ENCODE peak calls at places on chromosomes 1 and 21, in ten cellular contexts. N is fibroblast of the aortic adventitia, R is breast epithelium, K is BJ, S is lung, B is cardiac muscle cell, F is astrocyte of the cerebellum, L is heart left ventricle, I is hepatocyte, J is pancreas. M is an unnamed sample.

GRCh38 chr1:183346276-183346732 is 71.9 kb downstream of the NMNAT2 start:
- DNase-seq in N (no peak), B (no peak), R (no peak), F (no peak), J (no peak), K (no peak), I (no peak), S (no peak), L (no peak), M (no peak)

GRCh38 chr1:78731674-78732073 is 82.0 kb downstream of the IFI44 start:
- DNase-seq in I (no peak), L (no peak), B (no peak), J (no peak), R (no peak), K (no peak), N (no peak), S (no peak), F (no peak), M (no peak)

GRCh38 chr21:38992737-38993136 is 187.0 kb downstream of the ETS2 start:
- DNase-seq in K (no peak), B (peak; percentile 71), F (no peak), R (no peak), J (no peak), S (no peak), L (no peak), N (peak; percentile 82), I (no peak), M (no peak)

GRCh38 chr1:97920275-97920831 is 481 bp downstream of the DPYD start:
- DNase-seq in K (no peak), R (no peak), J (no peak), B (peak; percentile 39), L (no peak), S (no peak), I (no peak), F (no peak), N (peak; percentile 38), M (no peak)

GRCh38 chr1:145846191-145846590 is 761 bp downstream of the NUDT17 start:
- DNase-seq in K (no peak), J (peak; percentile 16), B (peak; percentile 46), R (no peak), N (peak; percentile 37), F (peak; percentile 9), L (no peak), S (no peak), I (peak; percentile 61), M (no peak)

GRCh38 chr1:206489980-206490534 is 17.3 kb upstream of the RASSF5 start:
- DNase-seq in S (peak; percentile 81), F (peak; percentile 53), I (peak; percentile 82), R (peak; percentile 60), J (peak; percentile 77), N (peak; percentile 78), L (peak; percentile 84), K (no peak), B (peak; percentile 86), M (no peak)

GRCh38 chr1:6183520-6183989 is 3.4 kb upstream of the CHD5 start:
- DNase-seq in I (no peak), F (no peak), L (no peak), J (no peak), B (no peak), R (no peak), K (no peak), N (no peak), S (no peak), M (no peak)

GRCh38 chr1:244304156-244304555 is 147.6 kb downstream of the ADSS2 start:
- DNase-seq in S (no peak), L (no peak), J (no peak), B (no peak), F (no peak), R (peak; percentile 79), I (no peak), N (no peak), K (no peak), M (no peak)

DNA sequence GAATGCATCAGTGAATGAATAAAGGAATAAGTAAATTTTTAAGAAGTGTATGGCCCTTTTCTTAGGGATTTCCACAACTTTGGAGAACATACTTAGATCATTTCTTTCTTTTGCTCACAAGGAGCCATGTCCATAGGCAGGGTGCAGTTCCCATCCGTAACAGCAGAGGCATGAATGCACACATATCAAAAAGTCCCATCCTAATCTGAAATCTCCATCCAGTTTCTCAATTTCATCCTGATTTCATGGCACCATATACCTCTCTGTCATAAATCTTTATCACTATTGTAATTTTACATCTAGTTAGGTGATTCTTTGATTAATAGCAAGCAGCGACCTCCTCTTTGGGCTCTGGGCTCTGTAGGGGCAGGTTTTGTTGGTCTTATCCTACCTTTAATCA is 359.2 kb downstream of the RRAGC start:
- DNase-seq in N (peak; percentile 1), B (peak; percentile 2), F (no peak), R (no peak), J (no peak), I (no peak), S (no peak), K (no peak), L (no peak), M (no peak)
- TF ChIP-seq CTCF in N (peak; percentile 45), B (peak; percentile 30), F (peak; percentile 65), R (no peak), J (no peak), I (peak; percentile 5), S (no peak), K (peak; percentile 19), L (no peak), M (peak; percentile 31)

GRCh38 chr1:155199792-155200191 is 7.9 kb downstream of the THBS3 start:
- DNase-seq in L (peak; percentile 15), I (no peak), N (no peak), J (no peak), K (no peak), R (no peak), F (no peak), B (no peak), S (no peak), M (no peak)

GRCh38 chr1:155196893-155197638 is 10.6 kb downstream of the THBS3 start:
- DNase-seq in L (peak; percentile 32), F (no peak), J (peak; percentile 79), K (no peak), R (no peak), I (no peak), S (no peak), N (peak; percentile 59), B (no peak), M (no peak)

GRCh38 chr1:155198547-155198906 is 9.2 kb downstream of the THBS3 start:
- DNase-seq in N (no peak), S (no peak), R (no peak), L (peak; percentile 10), B (no peak), I (no peak), K (no peak), F (no peak), J (no peak), M (no peak)

GRCh38 chr1:155196103-155196892 is 11.4 kb downstream of the THBS3 start:
- DNase-seq in N (peak; percentile 15), S (no peak), B (no peak), J (no peak), I (no peak), F (no peak), L (peak; percentile 42), R (no peak), K (no peak), M (no peak)

DNA sequence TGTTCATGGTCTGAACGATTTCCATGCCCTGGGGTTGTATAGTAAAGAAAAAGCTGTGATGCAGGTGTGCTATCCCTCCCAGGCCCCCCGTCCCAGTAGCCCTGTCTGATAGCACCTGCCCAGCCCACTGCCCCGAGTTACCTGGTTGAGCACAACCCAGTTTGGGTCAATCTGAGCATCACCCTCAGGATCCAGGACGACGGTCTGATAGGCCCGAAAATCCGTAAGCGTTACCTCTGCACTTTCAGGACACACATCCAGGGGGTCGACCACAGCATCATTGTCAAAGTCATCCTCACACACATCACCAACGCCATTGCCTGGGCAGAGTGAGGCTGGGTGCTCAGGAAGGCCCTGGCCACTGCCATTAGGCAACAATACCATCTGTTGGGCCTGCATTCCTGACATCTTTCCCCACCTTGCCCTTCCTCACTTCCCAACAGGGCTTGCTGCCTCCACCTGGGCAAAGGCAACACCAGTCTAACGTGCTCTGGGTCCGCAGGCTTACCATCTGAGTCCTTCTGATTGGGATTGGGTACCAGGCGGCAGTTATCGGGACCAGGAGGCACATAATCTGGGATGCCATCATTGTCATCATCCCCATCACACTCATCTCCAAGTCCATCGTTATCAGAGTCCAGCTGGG is 9.7 kb downstream of the THBS3 start:
- DNase-seq in L (peak; percentile 21), N (no peak), K (no peak), R (no peak), S (no peak), B (no peak), J (no peak), I (no peak), F (no peak), M (no peak)
- H3K4me3 ChIP-seq in L (no peak overlapping the region), N (no peak overlapping the region), K (no peak overlapping the region), R (no peak overlapping the region), S (no peak overlapping the region), B (no peak overlapping the region), J (no peak overlapping the region), I (no peak overlapping the region), F (no peak overlapping the region), M (no peak overlapping the region)

GRCh38 chr1:89989791-89990190 is 5.1 kb upstream of the ZNF326 start:
- DNase-seq in F (no peak), I (peak; percentile 79), L (no peak), B (no peak), K (no peak), S (no peak), J (no peak), N (no peak), R (no peak), M (no peak)

GRCh38 chr1:89990976-89991831 is 3.7 kb upstream of the ZNF326 start:
- DNase-seq in N (no peak), L (no peak), F (no peak), R (no peak), S (no peak), K (no peak), I (no peak), J (no peak), B (no peak), M (no peak)

GRCh38 chr1:89989099-89989498 is 5.8 kb upstream of the ZNF326 start:
- DNase-seq in K (no peak), J (no peak), I (no peak), S (no peak), F (no peak), B (no peak), L (no peak), N (no peak), R (no peak), M (no peak)

GRCh38 chr1:89986020-89986419 is 8.9 kb upstream of the ZNF326 start:
- DNase-seq in R (no peak), S (no peak), I (no peak), K (no peak), B (no peak), L (no peak), J (no peak), N (no peak), F (no peak), M (no peak)

DNA sequence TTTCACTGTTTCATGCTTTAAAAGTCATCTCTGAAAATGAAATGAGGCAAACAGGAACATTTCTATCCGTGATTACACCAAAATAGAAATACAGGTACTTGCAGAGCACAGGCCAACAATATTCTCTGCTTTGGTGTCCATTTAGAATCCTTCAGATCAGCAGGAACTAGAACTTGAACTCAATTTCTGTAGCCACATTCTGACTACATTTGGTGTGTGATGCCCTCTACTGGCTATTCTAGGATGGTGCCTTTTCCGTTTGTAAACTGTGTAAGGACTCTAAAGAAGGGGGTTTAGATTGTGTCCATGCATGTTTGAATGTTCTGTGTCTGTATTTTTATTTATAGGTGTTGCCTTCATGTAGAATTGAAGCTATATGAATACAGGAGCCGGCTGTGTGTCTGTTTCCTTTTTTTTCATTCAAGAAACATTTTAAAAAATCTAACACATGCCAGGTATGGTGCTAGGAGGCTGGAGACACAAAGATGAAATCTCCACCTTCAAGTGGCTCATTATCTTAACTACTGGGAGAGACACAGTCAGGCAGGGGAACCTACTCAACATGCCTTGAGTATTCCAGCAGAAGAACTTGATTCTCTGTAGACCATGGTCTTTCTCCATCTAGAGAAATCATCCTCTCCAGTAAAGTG is 7.6 kb upstream of the ZNF326 start:
- DNase-seq in N (peak; percentile 89), S (peak; percentile 44), B (peak; percentile 85), K (peak; percentile 37), J (peak; percentile 24), R (peak; percentile 56), I (peak; percentile 84), F (peak; percentile 78), L (no peak), M (peak; percentile 49)
- TF ChIP-seq CTCF in N (peak; percentile 84), S (peak; percentile 81), B (peak; percentile 83), K (peak; percentile 79), J (peak; percentile 66), R (peak; percentile 84), I (peak; percentile 91), F (peak; percentile 81), L (peak; percentile 85), M (peak; percentile 84)

GRCh38 chr1:200405273-200405672 is 4.6 kb downstream of the ZNF281 start:
- DNase-seq in S (no peak), I (no peak), F (no peak), K (no peak), B (peak; percentile 49), J (no peak), L (no peak), N (no peak), R (no peak), M (no peak)
- H3K4me3 ChIP-seq in S (no peak overlapping the region), I (no peak overlapping the region), F (no peak overlapping the region), K (no peak overlapping the region), B (no peak overlapping the region), J (no peak overlapping the region), L (no peak overlapping the region), N (peak overlapping the region; percentile 20), R (no peak overlapping the region), M (no peak overlapping the region)